ENCODE peak calls at places on chromosome 6, in nine cellular contexts. Y is nephron progenitor cell; N is AG09309; X is CD8-positive, alpha-beta T cell; P is BE2C; T is A549; Q is transverse colon; G is spleen; B is hepatocyte. W is an unnamed sample.
A peak's percentile ranks its signal among the peaks of the same experiment; 100 is the strongest.

GRCh38 chr6:148514091-148514850 is 171.6 kb downstream of the SASH1 start:
- DNase-seq in Y (no peak), N (no peak), X (no peak), P (no peak), T (no peak), Q (no peak), G (no peak), B (no peak), W (no peak)

GRCh38 chr6:91816335-91816734 is 1229.5 kb upstream of the MAP3K7 start:
- DNase-seq in Y (no peak), N (no peak), X (no peak), P (no peak), T (no peak), Q (no peak), G (peak; percentile 56), B (no peak), W (no peak)

GRCh38 chr6:33692078-33692759 is 19.3 kb downstream of the UQCC2 start:
- DNase-seq in Y (no peak), N (no peak), X (no peak), P (no peak), T (no peak), Q (no peak), G (no peak), B (no peak), W (no peak)

GRCh38 chr6:73739097-73739496 is 43.1 kb downstream of the CD109 start:
- DNase-seq in Y (peak; percentile 8), N (peak; percentile 35), X (no peak), P (no peak), T (peak; percentile 3), Q (no peak), G (no peak), B (peak; percentile 78), W (peak; percentile 37)

GRCh38 chr6:122783401-122783800 is 3.9 kb downstream of the FABP7 start:
- DNase-seq in Y (no peak), N (no peak), X (no peak), P (no peak), T (no peak), Q (no peak), G (no peak), B (no peak), W (no peak)

GRCh38 chr6:66264376-66264775 is 557.4 kb upstream of the EYS start:
- DNase-seq in Y (no peak), N (no peak), X (no peak), P (no peak), T (no peak), Q (no peak), G (no peak), B (no peak), W (no peak)

GRCh38 chr6:140462495-140463311 is 1088.3 kb upstream of the CITED2 start:
- DNase-seq in Y (no peak), N (peak; percentile 81), X (no peak), P (no peak), T (no peak), Q (peak; percentile 8), G (no peak), B (peak; percentile 48), W (peak; percentile 73)

GRCh38 chr6:137309078-137309762 is 90.0 kb upstream of the IFNGR1 start:
- DNase-seq in Y (peak; percentile 5), N (no peak), X (no peak), P (peak; percentile 64), T (no peak), Q (peak; percentile 82), G (peak; percentile 82), B (peak; percentile 61), W (peak; percentile 52)

GRCh38 chr6:121498481-121499276 is 63.2 kb downstream of the GJA1 start:
- DNase-seq in Y (no peak), N (no peak), X (no peak), P (no peak), T (no peak), Q (no peak), G (no peak), B (no peak), W (peak; percentile 87)

GRCh38 chr6:39197521-39198500 is 31.5 kb downstream of the KCNK5 start:
- DNase-seq in Y (no peak), N (no peak), X (no peak), P (no peak), T (no peak), Q (no peak), G (no peak), B (no peak), W (no peak)
- TF ChIP-seq CTCF in Y (no peak), N (no peak), X (no peak), P (no peak), T (no peak), Q (no peak), G (no peak), B (no peak), W (peak; percentile 19)

GRCh38 chr6:119979862-119980261 is 630.3 kb upstream of the MAN1A1 start:
- DNase-seq in Y (no peak), N (no peak), X (no peak), P (no peak), T (no peak), Q (no peak), G (no peak), B (no peak), W (no peak)
- TF ChIP-seq CTCF in Y (peak; percentile 52), N (peak; percentile 36), X (no peak), P (peak; percentile 65), T (no peak), Q (no peak), G (no peak), B (peak; percentile 25), W (peak; percentile 64)

GRCh38 chr6:3768502-3768901 is 17.0 kb upstream of the PXDC1 start:
- DNase-seq in Y (no peak), N (no peak), X (no peak), P (no peak), T (no peak), Q (no peak), G (no peak), B (no peak), W (no peak)

GRCh38 chr6:3770023-3770422 is 18.5 kb upstream of the PXDC1 start:
- DNase-seq in Y (peak; percentile 39), N (no peak), X (no peak), P (no peak), T (no peak), Q (no peak), G (no peak), B (no peak), W (no peak)

GRCh38 chr6:3771407-3772011 is 20.0 kb upstream of the PXDC1 start:
- DNase-seq in Y (no peak), N (no peak), X (no peak), P (no peak), T (no peak), Q (no peak), G (no peak), B (no peak), W (no peak)

GRCh38 chr6:3766219-3766618 is 14.7 kb upstream of the PXDC1 start:
- DNase-seq in Y (no peak), N (no peak), X (no peak), P (no peak), T (no peak), Q (no peak), G (no peak), B (no peak), W (no peak)

DNA sequence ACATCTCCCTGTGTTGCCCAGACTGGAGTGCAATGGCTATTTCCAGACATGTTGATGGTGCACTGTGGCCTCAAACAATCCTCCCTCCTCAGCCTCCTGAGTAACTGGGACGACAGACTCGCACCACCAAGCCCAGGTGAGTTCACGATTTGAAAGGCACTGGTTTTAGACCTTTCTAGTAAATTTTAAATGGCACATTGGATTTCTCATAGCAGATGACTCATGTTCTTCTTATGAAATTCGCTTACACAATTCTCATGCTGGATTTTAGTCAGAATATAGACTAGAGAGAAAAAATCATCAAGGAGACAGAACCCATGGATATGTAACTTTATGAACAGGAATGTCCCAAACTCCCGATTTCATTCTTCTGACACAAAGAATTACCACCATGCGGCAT is 18.1 kb upstream of the PXDC1 start:
- DNase-seq in Y (no peak), N (no peak), X (no peak), P (no peak), T (no peak), Q (no peak), G (no peak), B (no peak), W (no peak)
- TF ChIP-seq CTCF in Y (no peak), N (no peak), X (no peak), P (no peak), T (no peak), Q (no peak), G (no peak), B (no peak), W (no peak)

GRCh38 chr6:149969635-149970034 is 5.9 kb downstream of the ULBP1 start:
- DNase-seq in Y (no peak), N (no peak), X (no peak), P (no peak), T (no peak), Q (no peak), G (no peak), B (no peak), W (no peak)

GRCh38 chr6:149979293-149979692 is 15.6 kb downstream of the ULBP1 start:
- DNase-seq in Y (no peak), N (no peak), X (no peak), P (no peak), T (no peak), Q (no peak), G (no peak), B (no peak), W (no peak)

GRCh38 chr6:149975400-149975799 is 11.7 kb downstream of the ULBP1 start:
- DNase-seq in Y (no peak), N (no peak), X (no peak), P (no peak), T (no peak), Q (no peak), G (no peak), B (no peak), W (no peak)

GRCh38 chr6:149978610-149979009 is 14.9 kb downstream of the ULBP1 start:
- DNase-seq in Y (no peak), N (no peak), X (no peak), P (no peak), T (no peak), Q (no peak), G (no peak), B (no peak), W (no peak)

DNA sequence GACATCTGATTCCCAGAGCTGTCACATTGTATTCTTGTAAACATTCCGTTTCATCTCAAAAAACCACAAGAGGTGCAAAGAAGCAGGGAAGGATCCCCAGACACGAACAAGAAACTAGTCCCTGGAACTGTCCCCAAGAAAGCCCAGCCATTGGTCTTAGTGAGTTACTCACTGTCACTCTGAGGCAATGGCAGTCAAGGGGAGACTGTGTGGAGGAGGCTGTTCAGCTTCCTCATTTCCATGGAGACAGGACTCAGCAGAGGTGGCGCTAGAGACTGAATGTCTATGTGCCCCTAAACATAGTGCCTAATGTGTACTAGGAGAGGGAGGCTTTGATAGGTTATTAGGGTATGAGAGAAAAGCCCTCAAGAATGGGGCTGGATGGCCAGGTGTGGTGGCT is 11.1 kb downstream of the ULBP1 start:
- DNase-seq in Y (no peak), N (no peak), X (no peak), P (no peak), T (no peak), Q (no peak), G (no peak), B (no peak), W (no peak)
- TF ChIP-seq CTCF in Y (no peak), N (no peak), X (no peak), P (no peak), T (no peak), Q (no peak), G (no peak), B (no peak), W (no peak)

W was measured in epithelial cell of proximal tubule.